ENCODE peak calls at places on chromosomes 12 and 14, in eight cellular contexts. One of them, this sample, is unnamed.
A peak's percentile ranks its signal among the peaks of the same experiment; 100 is the strongest.

GRCh38 chr12:58167622-58168021 is 226.3 kb downstream of the ATP23 start:
- DNase-seq in effector memory CD4-positive, alpha-beta T cell: no peak
- DNase-seq in SK-N-SH: no peak
- DNase-seq in GM12878: no peak
- DNase-seq in RWPE2: no peak
- DNase-seq in fibroblast of lung: no peak
- DNase-seq in MM.1S: peak; percentile 81
- DNase-seq in CD8-positive, alpha-beta T cell: no peak
- DNase-seq in this sample: no peak

GRCh38 chr12:46777587-46777986 is 48.2 kb downstream of the SLC38A4 start:
- DNase-seq in effector memory CD4-positive, alpha-beta T cell: no peak
- DNase-seq in SK-N-SH: no peak
- DNase-seq in GM12878: no peak
- DNase-seq in RWPE2: no peak
- DNase-seq in fibroblast of lung: no peak
- DNase-seq in MM.1S: no peak
- DNase-seq in CD8-positive, alpha-beta T cell: no peak
- DNase-seq in this sample: no peak

GRCh38 chr12:62694632-62695031 is 228.0 kb downstream of the MON2 start:
- DNase-seq in effector memory CD4-positive, alpha-beta T cell: no peak
- DNase-seq in SK-N-SH: no peak
- DNase-seq in GM12878: no peak
- DNase-seq in RWPE2: no peak
- DNase-seq in fibroblast of lung: no peak
- DNase-seq in MM.1S: no peak
- DNase-seq in CD8-positive, alpha-beta T cell: no peak
- DNase-seq in this sample: no peak

GRCh38 chr14:54299393-54300363 is 97.1 kb upstream of the CDKN3 start:
- DNase-seq in effector memory CD4-positive, alpha-beta T cell: no peak
- DNase-seq in SK-N-SH: peak; percentile 41
- DNase-seq in GM12878: no peak
- DNase-seq in RWPE2: no peak
- DNase-seq in fibroblast of lung: peak; percentile 99
- DNase-seq in MM.1S: no peak
- DNase-seq in CD8-positive, alpha-beta T cell: no peak
- DNase-seq in this sample: no peak

GRCh38 chr14:90336985-90337384 is 5.2 kb upstream of the NRDE2 start:
- DNase-seq in effector memory CD4-positive, alpha-beta T cell: no peak
- DNase-seq in SK-N-SH: no peak
- DNase-seq in GM12878: no peak
- DNase-seq in RWPE2: no peak
- DNase-seq in fibroblast of lung: no peak
- DNase-seq in MM.1S: no peak
- DNase-seq in CD8-positive, alpha-beta T cell: no peak
- DNase-seq in this sample: no peak

GRCh38 chr12:94488449-94488848 is 28.8 kb upstream of the CEP83 start:
- DNase-seq in effector memory CD4-positive, alpha-beta T cell: no peak
- DNase-seq in SK-N-SH: no peak
- DNase-seq in GM12878: peak; percentile 56
- DNase-seq in RWPE2: no peak
- DNase-seq in fibroblast of lung: no peak
- DNase-seq in MM.1S: peak; percentile 38
- DNase-seq in CD8-positive, alpha-beta T cell: no peak
- DNase-seq in this sample: no peak

GRCh38 chr14:86915416-86915815 is 1077.6 kb downstream of the GALC start:
- DNase-seq in effector memory CD4-positive, alpha-beta T cell: no peak
- DNase-seq in SK-N-SH: no peak
- DNase-seq in GM12878: no peak
- DNase-seq in RWPE2: no peak
- DNase-seq in fibroblast of lung: peak; percentile 64
- DNase-seq in MM.1S: no peak
- DNase-seq in CD8-positive, alpha-beta T cell: no peak
- DNase-seq in this sample: no peak

GRCh38 chr14:104820669-104821228 is 19.8 kb downstream of the ZBTB42 start:
- DNase-seq in effector memory CD4-positive, alpha-beta T cell: no peak
- DNase-seq in SK-N-SH: peak; percentile 92
- DNase-seq in GM12878: no peak
- DNase-seq in RWPE2: peak; percentile 85
- DNase-seq in fibroblast of lung: peak; percentile 72
- DNase-seq in MM.1S: no peak
- DNase-seq in CD8-positive, alpha-beta T cell: no peak
- DNase-seq in this sample: no peak

GRCh38 chr14:89720076-89720687 is 234.3 kb downstream of the EFCAB11 start:
- DNase-seq in effector memory CD4-positive, alpha-beta T cell: peak; percentile 14
- DNase-seq in SK-N-SH: no peak
- DNase-seq in GM12878: no peak
- DNase-seq in RWPE2: no peak
- DNase-seq in fibroblast of lung: no peak
- DNase-seq in MM.1S: no peak
- DNase-seq in CD8-positive, alpha-beta T cell: no peak
- DNase-seq in this sample: peak; percentile 33

GRCh38 chr12:113477842-113478215 is 6.2 kb upstream of the LHX5 start:
- DNase-seq in effector memory CD4-positive, alpha-beta T cell: no peak
- DNase-seq in SK-N-SH: peak; percentile 24
- DNase-seq in GM12878: no peak
- DNase-seq in RWPE2: no peak
- DNase-seq in fibroblast of lung: no peak
- DNase-seq in MM.1S: no peak
- DNase-seq in CD8-positive, alpha-beta T cell: no peak
- DNase-seq in this sample: no peak

GRCh38 chr12:10749700-10750384 is 26.7 kb upstream of the YBX3 start:
- DNase-seq in effector memory CD4-positive, alpha-beta T cell: peak; percentile 25
- DNase-seq in SK-N-SH: peak; percentile 63
- DNase-seq in GM12878: peak; percentile 68
- DNase-seq in RWPE2: no peak
- DNase-seq in fibroblast of lung: peak; percentile 90
- DNase-seq in MM.1S: peak; percentile 82
- DNase-seq in CD8-positive, alpha-beta T cell: peak; percentile 67
- DNase-seq in this sample: peak; percentile 76

GRCh38 chr14:104792945-104793702 is 2.4 kb downstream of the AKT1 start:
- DNase-seq in effector memory CD4-positive, alpha-beta T cell: no peak
- DNase-seq in SK-N-SH: no peak
- DNase-seq in GM12878: no peak
- DNase-seq in RWPE2: no peak
- DNase-seq in fibroblast of lung: no peak
- DNase-seq in MM.1S: no peak
- DNase-seq in CD8-positive, alpha-beta T cell: no peak
- DNase-seq in this sample: no peak

GRCh38 chr12:53300187-53300586 is 692 bp downstream of the MYG1 start:
- DNase-seq in effector memory CD4-positive, alpha-beta T cell: no peak
- DNase-seq in SK-N-SH: peak; percentile 41
- DNase-seq in GM12878: no peak
- DNase-seq in RWPE2: no peak
- DNase-seq in fibroblast of lung: peak; percentile 63
- DNase-seq in MM.1S: no peak
- DNase-seq in CD8-positive, alpha-beta T cell: no peak
- DNase-seq in this sample: no peak

GRCh38 chr12:3205742-3206519 is 128.8 kb downstream of the TSPAN9 start:
- DNase-seq in effector memory CD4-positive, alpha-beta T cell: no peak
- DNase-seq in SK-N-SH: no peak
- DNase-seq in GM12878: no peak
- DNase-seq in RWPE2: no peak
- DNase-seq in fibroblast of lung: peak; percentile 32
- DNase-seq in MM.1S: no peak
- DNase-seq in CD8-positive, alpha-beta T cell: no peak
- DNase-seq in this sample: no peak

GRCh38 chr12:45415393-45415817 is 199.5 kb downstream of the ANO6 start:
- DNase-seq in effector memory CD4-positive, alpha-beta T cell: no peak
- DNase-seq in SK-N-SH: no peak
- DNase-seq in GM12878: peak; percentile 17
- DNase-seq in RWPE2: peak; percentile 89
- DNase-seq in fibroblast of lung: peak; percentile 100
- DNase-seq in MM.1S: no peak
- DNase-seq in CD8-positive, alpha-beta T cell: no peak
- DNase-seq in this sample: no peak

GRCh38 chr12:52876371-52876770 is 27.6 kb upstream of the KRT78 start:
- DNase-seq in effector memory CD4-positive, alpha-beta T cell: no peak
- DNase-seq in SK-N-SH: no peak
- DNase-seq in GM12878: no peak
- DNase-seq in RWPE2: peak; percentile 92
- DNase-seq in fibroblast of lung: no peak
- DNase-seq in MM.1S: no peak
- DNase-seq in CD8-positive, alpha-beta T cell: no peak
- DNase-seq in this sample: no peak

GRCh38 chr12:56903374-56903773 is 30.8 kb downstream of the SDR9C7 start:
- DNase-seq in effector memory CD4-positive, alpha-beta T cell: no peak
- DNase-seq in SK-N-SH: no peak
- DNase-seq in GM12878: no peak
- DNase-seq in RWPE2: no peak
- DNase-seq in fibroblast of lung: no peak
- DNase-seq in MM.1S: no peak
- DNase-seq in CD8-positive, alpha-beta T cell: no peak
- DNase-seq in this sample: no peak

GRCh38 chr12:56897844-56898341 is 36.3 kb downstream of the SDR9C7 start:
- DNase-seq in effector memory CD4-positive, alpha-beta T cell: no peak
- DNase-seq in SK-N-SH: no peak
- DNase-seq in GM12878: no peak
- DNase-seq in RWPE2: no peak
- DNase-seq in fibroblast of lung: peak; percentile 12
- DNase-seq in MM.1S: no peak
- DNase-seq in CD8-positive, alpha-beta T cell: no peak
- DNase-seq in this sample: no peak

GRCh38 chr12:56896082-56896481 is 38.1 kb downstream of the SDR9C7 start:
- DNase-seq in effector memory CD4-positive, alpha-beta T cell: no peak
- DNase-seq in SK-N-SH: no peak
- DNase-seq in GM12878: no peak
- DNase-seq in RWPE2: no peak
- DNase-seq in fibroblast of lung: no peak
- DNase-seq in MM.1S: no peak
- DNase-seq in CD8-positive, alpha-beta T cell: no peak
- DNase-seq in this sample: no peak

GRCh38 chr12:56898938-56899337 is 35.3 kb downstream of the SDR9C7 start:
- DNase-seq in effector memory CD4-positive, alpha-beta T cell: no peak
- DNase-seq in SK-N-SH: no peak
- DNase-seq in GM12878: no peak
- DNase-seq in RWPE2: no peak
- DNase-seq in fibroblast of lung: no peak
- DNase-seq in MM.1S: no peak
- DNase-seq in CD8-positive, alpha-beta T cell: no peak
- DNase-seq in this sample: no peak

DNA sequence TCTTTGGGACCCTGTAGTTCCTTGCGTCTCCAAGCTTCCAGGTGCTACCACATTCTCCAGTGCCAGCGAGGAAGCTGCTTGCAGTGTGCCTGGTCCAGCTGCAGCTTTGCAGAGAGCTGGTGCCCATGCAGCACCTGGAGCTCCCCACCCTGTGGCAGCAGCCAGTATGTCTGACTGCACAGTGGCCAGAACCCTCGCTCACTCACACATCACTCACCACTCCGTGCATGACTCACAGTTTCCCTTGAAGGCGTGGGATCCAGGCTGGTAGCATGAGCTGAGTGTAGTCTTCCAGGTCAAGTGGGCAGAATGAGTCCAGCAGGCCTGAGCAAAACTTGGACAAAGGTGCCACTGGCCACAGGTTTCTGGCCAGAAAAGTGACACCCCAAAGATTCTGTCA is 33.6 kb downstream of the SDR9C7 start:
- DNase-seq in effector memory CD4-positive, alpha-beta T cell: no peak
- DNase-seq in SK-N-SH: no peak
- DNase-seq in GM12878: no peak
- DNase-seq in RWPE2: peak; percentile 82
- DNase-seq in fibroblast of lung: no peak
- DNase-seq in MM.1S: no peak
- DNase-seq in CD8-positive, alpha-beta T cell: no peak
- DNase-seq in this sample: no peak
- H3K4me1 ChIP-seq in effector memory CD4-positive, alpha-beta T cell: no peaks in the 10 kb centered on the region
- H3K4me1 ChIP-seq in SK-N-SH: no peaks in the 10 kb centered on the region
- H3K4me1 ChIP-seq in GM12878: no peaks in the 10 kb centered on the region
- H3K4me1 ChIP-seq in RWPE2: peaks cover 25% of the 10 kb centered on the region
- H3K4me1 ChIP-seq in fibroblast of lung: no peaks in the 10 kb centered on the region
- H3K4me1 ChIP-seq in MM.1S: no peaks in the 10 kb centered on the region
- H3K4me1 ChIP-seq in CD8-positive, alpha-beta T cell: no peaks in the 10 kb centered on the region
- H3K4me1 ChIP-seq in this sample: no peaks in the 10 kb centered on the region

DNA sequence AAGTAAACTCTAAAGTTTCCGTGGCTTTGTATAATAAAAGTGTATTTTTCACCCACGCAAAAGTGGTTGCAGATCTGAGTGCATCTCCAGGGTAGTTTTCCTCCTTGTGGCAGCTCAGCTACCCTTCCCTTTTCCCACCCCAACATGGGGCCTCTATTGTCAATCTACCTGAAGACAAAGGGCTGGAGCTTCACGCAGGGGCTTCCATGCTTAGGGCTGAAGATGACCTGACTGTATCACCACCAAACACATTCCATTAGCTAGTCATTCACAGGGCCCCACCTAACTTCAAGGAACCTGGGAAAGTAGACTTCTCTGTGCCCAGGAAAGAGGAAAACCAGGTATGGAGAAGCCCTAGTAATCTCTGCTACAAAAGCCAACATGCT is 57.0 kb upstream of the CCND2 start:
- DNase-seq in effector memory CD4-positive, alpha-beta T cell: no peak
- DNase-seq in SK-N-SH: no peak
- DNase-seq in GM12878: no peak
- DNase-seq in RWPE2: no peak
- DNase-seq in fibroblast of lung: no peak
- DNase-seq in MM.1S: no peak
- DNase-seq in CD8-positive, alpha-beta T cell: no peak
- DNase-seq in this sample: no peak
- H3K4me3 ChIP-seq in effector memory CD4-positive, alpha-beta T cell: no peak overlapping the region
- H3K4me3 ChIP-seq in SK-N-SH: no peak overlapping the region
- H3K4me3 ChIP-seq in GM12878: no peak overlapping the region
- H3K4me3 ChIP-seq in RWPE2: no peak overlapping the region
- H3K4me3 ChIP-seq in fibroblast of lung: no peak overlapping the region
- H3K4me3 ChIP-seq in MM.1S: no peak overlapping the region
- H3K4me3 ChIP-seq in CD8-positive, alpha-beta T cell: no peak overlapping the region
- H3K4me3 ChIP-seq in this sample: no peak overlapping the region

DNA sequence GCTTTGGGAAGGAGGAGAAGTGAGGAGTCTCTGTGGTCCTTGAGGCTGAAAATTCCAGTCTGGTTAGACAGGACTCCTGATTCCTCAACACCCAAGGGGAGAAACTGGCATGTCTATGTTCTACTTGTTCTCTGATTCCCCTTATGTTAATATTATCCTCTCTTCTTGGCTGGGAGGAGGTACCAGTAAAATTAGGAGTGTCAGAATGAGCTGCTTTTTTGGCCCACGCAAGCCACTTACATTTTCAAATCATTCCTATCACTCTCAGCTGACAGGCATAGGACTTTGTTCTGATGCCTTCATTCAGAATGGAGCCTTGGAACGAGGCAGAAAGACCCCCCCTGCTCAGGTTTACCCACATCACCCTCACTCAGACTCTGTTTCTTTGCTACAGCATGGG is 1077.2 kb downstream of the BCL11B start:
- DNase-seq in effector memory CD4-positive, alpha-beta T cell: no peak
- DNase-seq in SK-N-SH: no peak
- DNase-seq in GM12878: no peak
- DNase-seq in RWPE2: no peak
- DNase-seq in fibroblast of lung: no peak
- DNase-seq in MM.1S: no peak
- DNase-seq in CD8-positive, alpha-beta T cell: no peak
- DNase-seq in this sample: no peak
- H3K27me3 ChIP-seq in effector memory CD4-positive, alpha-beta T cell: no peaks in the 10 kb centered on the region
- H3K27me3 ChIP-seq in SK-N-SH: no peaks in the 10 kb centered on the region
- H3K27me3 ChIP-seq in GM12878: no peaks in the 10 kb centered on the region
- H3K27me3 ChIP-seq in RWPE2: no peaks in the 10 kb centered on the region
- H3K27me3 ChIP-seq in fibroblast of lung: no peaks in the 10 kb centered on the region
- H3K27me3 ChIP-seq in MM.1S: no peaks in the 10 kb centered on the region
- H3K27me3 ChIP-seq in CD8-positive, alpha-beta T cell: no peaks in the 10 kb centered on the region
- H3K27me3 ChIP-seq in this sample: no peaks in the 10 kb centered on the region

DNA sequence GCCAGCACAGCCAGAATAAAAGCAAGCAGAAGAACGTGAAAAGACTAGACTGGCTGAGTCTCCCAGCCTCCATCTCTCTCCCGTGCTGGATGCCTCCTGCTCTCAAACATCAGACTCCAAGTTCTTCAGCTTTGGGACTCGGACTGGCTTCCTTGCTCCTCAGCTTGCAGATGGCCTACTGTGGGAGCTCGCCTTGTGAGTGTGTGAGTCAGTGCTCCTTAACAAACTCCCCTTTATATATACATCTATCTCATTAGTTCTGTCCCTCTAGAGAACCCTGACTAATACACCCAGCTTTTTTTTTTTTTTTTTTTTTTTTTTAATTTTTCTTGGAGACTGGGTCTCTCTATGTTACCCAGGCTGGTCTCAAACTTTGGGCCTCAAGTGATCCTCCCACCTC is 46.9 kb downstream of the ACTN1 start:
- DNase-seq in effector memory CD4-positive, alpha-beta T cell: no peak
- DNase-seq in SK-N-SH: no peak
- DNase-seq in GM12878: no peak
- DNase-seq in RWPE2: no peak
- DNase-seq in fibroblast of lung: peak; percentile 87
- DNase-seq in MM.1S: no peak
- DNase-seq in CD8-positive, alpha-beta T cell: no peak
- DNase-seq in this sample: no peak
- H3K4me1 ChIP-seq in effector memory CD4-positive, alpha-beta T cell: no peaks in the 10 kb centered on the region
- H3K4me1 ChIP-seq in SK-N-SH: peaks cover 38% of the 10 kb centered on the region
- H3K4me1 ChIP-seq in GM12878: no peaks in the 10 kb centered on the region
- H3K4me1 ChIP-seq in RWPE2: peaks cover 21% of the 10 kb centered on the region
- H3K4me1 ChIP-seq in fibroblast of lung: peaks cover 21% of the 10 kb centered on the region
- H3K4me1 ChIP-seq in MM.1S: no peaks in the 10 kb centered on the region
- H3K4me1 ChIP-seq in CD8-positive, alpha-beta T cell: peaks cover 95% of the 10 kb centered on the region
- H3K4me1 ChIP-seq in this sample: peaks cover 45% of the 10 kb centered on the region